ENCODE peak calls at places on chromosomes 2 and 18, in nine cellular contexts. Y, P, C, G, W, T, F, Q and J are unnamed samples. For H3K27me3, the result is how much of the 10 kb centered on the place peaks cover.

GRCh38 chr2:7919510-7919909 is 762.3 kb upstream of the ID2 start:
- ATAC-seq in Y (no peak), Q (no peak), T (peak), P (no peak), F (no peak), W (no peak), C (peak), G (no peak), J (no peak)

GRCh38 chr2:136253288-136254004 is 135.5 kb upstream of the CXCR4 start:
- ATAC-seq in F (peak), W (peak), Q (no peak), G (no peak), P (peak), T (no peak), Y (peak), C (no peak), J (peak)

GRCh38 chr2:366706-367105 is 78.8 kb upstream of the ALKAL2 start:
- ATAC-seq in Q (no peak), T (no peak), G (no peak), F (no peak), P (no peak), W (no peak), Y (no peak), C (no peak), J (no peak)

GRCh38 chr2:230589497-230590015 is 123.1 kb upstream of the CAB39 start:
- ATAC-seq in Q (no peak), C (no peak), T (no peak), Y (peak), W (no peak), G (no peak), P (peak), F (no peak), J (no peak)

GRCh38 chr18:35171315-35171987 is 69.4 kb upstream of the ZNF397 start:
- ATAC-seq in P (no peak), W (peak), T (peak), Q (no peak), F (no peak), Y (peak), G (peak), C (no peak), J (no peak)

GRCh38 chr18:5214583-5215351 is 17.7 kb upstream of the AKAIN1 start:
- ATAC-seq in Q (no peak), W (no peak), F (no peak), Y (no peak), T (no peak), C (no peak), P (no peak), G (no peak), J (no peak)

GRCh38 chr18:12579775-12580174 is 78.1 kb downstream of the SPIRE1 start:
- ATAC-seq in W (no peak), G (no peak), Y (no peak), Q (no peak), P (no peak), F (no peak), T (no peak), C (no peak), J (no peak)

GRCh38 chr2:64213607-64214275 is 69.5 kb upstream of the PELI1 start:
- ATAC-seq in W (peak), G (no peak), F (peak), Q (no peak), T (peak), P (peak), C (no peak), Y (no peak), J (no peak)

GRCh38 chr2:12929806-12930205 is 213.1 kb downstream of the TRIB2 start:
- ATAC-seq in Y (no peak), F (no peak), T (no peak), Q (no peak), G (no peak), W (no peak), P (no peak), C (no peak), J (no peak)

GRCh38 chr18:45503988-45504387 is 111.3 kb upstream of the SLC14A2 start:
- ATAC-seq in F (peak), G (no peak), C (no peak), W (no peak), T (no peak), P (no peak), Q (peak), Y (no peak), J (peak)

GRCh38 chr18:57915848-57916596 is 112.9 kb upstream of the ATP8B1 start:
- ATAC-seq in Q (no peak), P (no peak), T (peak), W (peak), F (no peak), G (peak), C (no peak), Y (no peak), J (no peak)

GRCh38 chr2:8239402-8240127 is 442.3 kb upstream of the ID2 start:
- ATAC-seq in Q (no peak), P (peak), T (no peak), F (no peak), W (no peak), Y (no peak), C (no peak), G (no peak), J (no peak)

GRCh38 chr2:38722271-38723115 is 28.7 kb downstream of the SRSF7 start:
- ATAC-seq in Y (no peak), Q (peak), G (no peak), P (peak), F (peak), C (peak), W (peak), T (peak), J (no peak)

GRCh38 chr2:2647156-2647555 is 316.1 kb upstream of the MYT1L start:
- ATAC-seq in C (no peak), G (no peak), P (no peak), Y (no peak), W (no peak), Q (no peak), F (no peak), T (no peak), J (no peak)

GRCh38 chr2:23669413-23670244 is 257.3 kb downstream of the ATAD2B start:
- ATAC-seq in C (no peak), Q (peak), W (no peak), T (no peak), Y (peak), F (peak), P (no peak), G (peak), J (peak)

GRCh38 chr2:64108842-64109241 is 35.4 kb downstream of the PELI1 start:
- ATAC-seq in W (peak), F (no peak), Y (no peak), P (peak), C (no peak), G (no peak), T (no peak), Q (no peak), J (no peak)

GRCh38 chr18:62486290-62486964 is 36.4 kb upstream of the ZCCHC2 start:
- ATAC-seq in P (peak), Y (no peak), G (peak), T (peak), F (no peak), Q (no peak), W (peak), C (peak), J (no peak)

GRCh38 chr2:60275958-60276357 is 277.5 kb downstream of the BCL11A start:
- ATAC-seq in F (no peak), T (no peak), C (peak), Q (no peak), Y (no peak), G (no peak), P (no peak), W (no peak), J (no peak)

GRCh38 chr2:38125830-38126229 is 49.9 kb upstream of the CYP1B1 start:
- ATAC-seq in P (no peak), T (no peak), F (no peak), G (no peak), Y (no peak), W (no peak), C (no peak), Q (no peak), J (no peak)

GRCh38 chr18:36378194-36378593 is 80.7 kb downstream of the FHOD3 start:
- ATAC-seq in W (no peak), T (no peak), Q (no peak), F (no peak), P (no peak), Y (no peak), C (no peak), G (no peak), J (no peak)

GRCh38 chr2:8118940-8119781 is 562.7 kb upstream of the ID2 start:
- ATAC-seq in F (no peak), G (peak), P (no peak), C (no peak), Q (no peak), T (no peak), W (peak), Y (no peak), J (no peak)

GRCh38 chr2:170928824-170929685 is at the start of gene GORASP2:
- ATAC-seq in Q (peak), C (peak), P (peak), Y (peak), G (peak), F (peak), T (peak), W (peak), J (peak)

GRCh38 chr2:202064206-202064880 is 8.7 kb upstream of the KIAA2012 start:
- ATAC-seq in Q (no peak), G (no peak), F (peak), P (no peak), Y (peak), W (no peak), T (no peak), C (peak), J (peak)

DNA sequence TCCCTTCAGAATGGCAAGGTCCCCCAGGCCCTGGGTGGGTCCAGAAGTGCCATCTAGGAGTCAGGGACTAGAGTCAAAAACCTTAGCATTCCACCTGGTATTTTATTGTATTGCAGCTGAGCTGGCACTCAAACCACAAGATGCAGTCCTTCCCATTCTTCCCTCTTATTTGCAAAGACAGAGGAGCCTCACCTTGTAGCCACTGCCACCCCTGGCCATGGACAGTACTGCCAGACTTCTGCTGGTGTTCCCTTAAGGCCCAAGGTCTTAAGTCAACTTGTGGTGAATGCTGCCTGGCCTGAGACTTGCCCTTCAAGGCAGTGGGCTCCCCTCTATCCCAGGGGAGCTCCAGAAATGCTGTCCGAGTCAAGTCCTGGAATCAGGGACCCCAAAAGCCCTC is 6.9 kb downstream of the UGT1A10 start:
- ATAC-seq in T (no peak), P (no peak), W (peak), C (peak), Q (no peak), G (no peak), Y (no peak), F (no peak), J (no peak)
- TF ChIP-seq CTCF in T (no peak), P (peak), W (no peak), C (peak), Q (no peak), G (no peak), Y (no peak), F (no peak), J (no peak)

GRCh38 chr2:69741281-69742169 is at the start of gene ANXA4:
- ATAC-seq in Q (peak), T (peak), C (peak), Y (peak), G (peak), W (peak), F (peak), P (peak), J (peak)
- TF ChIP-seq POLR2A in Q (peak), T (peak), C (peak), Y (peak), G (peak), W (peak), F (peak), P (peak), J (peak)

GRCh38 chr2:103009861-103010260 is 248.0 kb downstream of the TMEM182 start:
- ATAC-seq in C (no peak), Y (no peak), P (no peak), Q (no peak), F (no peak), W (no peak), T (no peak), G (no peak), J (no peak)

GRCh38 chr2:103003750-103004250 is 242.0 kb downstream of the TMEM182 start:
- ATAC-seq in F (no peak), W (no peak), P (no peak), Q (peak), C (no peak), T (no peak), Y (no peak), G (no peak), J (no peak)

GRCh38 chr2:103005386-103005785 is 243.6 kb downstream of the TMEM182 start:
- ATAC-seq in T (no peak), W (no peak), G (no peak), P (no peak), Y (no peak), Q (no peak), C (no peak), F (no peak), J (no peak)

GRCh38 chr2:103004426-103004942 is 242.7 kb downstream of the TMEM182 start:
- ATAC-seq in P (no peak), F (no peak), T (no peak), C (no peak), Y (no peak), W (no peak), Q (peak), G (no peak), J (no peak)

GRCh38 chr2:103008586-103008985 is 246.8 kb downstream of the TMEM182 start:
- ATAC-seq in F (no peak), Y (no peak), P (no peak), Q (no peak), C (peak), G (no peak), W (no peak), T (no peak), J (no peak)
- H3K27me3 ChIP-seq in F (under half), Y (under half), P (under half), Q (under half), C (under half), G (under half), W (under half), T (under half), J (under half)

DNA sequence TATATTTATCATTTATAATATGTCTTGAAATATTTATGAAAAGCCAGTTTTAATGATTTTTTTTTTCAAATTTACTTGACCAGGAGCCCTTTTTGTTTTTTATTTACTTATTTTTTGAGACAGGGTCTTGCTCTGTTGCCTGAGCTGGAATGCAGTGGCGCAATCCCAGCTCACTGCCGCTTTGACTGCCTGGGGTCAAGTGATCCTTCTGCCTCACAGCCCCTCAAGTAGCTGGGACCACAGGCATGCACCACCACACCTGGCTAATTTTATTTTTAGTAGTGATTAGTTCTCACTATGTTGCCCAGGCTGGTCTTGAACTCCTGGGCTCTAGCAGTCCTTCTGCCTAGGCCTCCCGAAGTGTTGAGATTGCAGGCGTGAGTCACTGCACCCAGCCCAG is 5.7 kb downstream of the EPB41L5 start:
- ATAC-seq in G (no peak), Y (no peak), C (no peak), F (no peak), Q (no peak), P (no peak), T (no peak), W (no peak), J (no peak)
- TF ChIP-seq CTCF in G (no peak), Y (no peak), C (no peak), F (no peak), Q (no peak), P (no peak), T (no peak), W (no peak), J (no peak)

GRCh38 chr2:218398437-218399390 is 954 bp upstream of the CTDSP1 start:
- ATAC-seq in Y (peak), C (peak), F (peak), G (peak), W (peak), Q (peak), T (peak), P (peak), J (peak)
- TF ChIP-seq POLR2A in Y (peak), C (no peak), F (no peak), G (no peak), W (no peak), Q (peak), T (peak), P (peak), J (no peak)

DNA sequence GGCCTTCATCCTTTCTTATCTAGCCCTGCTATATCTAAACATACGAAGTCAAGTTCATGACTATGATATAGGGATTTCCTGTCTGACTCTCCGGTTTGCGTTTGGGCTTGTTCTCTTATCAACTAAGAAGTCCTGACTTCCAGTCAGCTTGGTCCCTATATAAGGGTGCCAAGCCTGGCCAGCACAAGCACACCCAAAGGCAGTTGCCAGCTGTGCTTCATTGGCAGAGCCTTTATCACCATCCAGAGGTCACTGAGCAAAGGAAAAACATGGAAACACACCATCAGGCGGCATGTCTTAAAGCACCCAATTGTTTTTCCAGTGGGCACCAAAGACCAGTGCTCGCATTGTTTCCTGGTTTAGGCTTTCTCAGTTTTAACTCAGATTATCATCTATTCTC is 72.7 kb downstream of the FEZ2 start:
- ATAC-seq in W (no peak), Y (no peak), F (peak), T (no peak), C (no peak), G (no peak), Q (no peak), P (no peak), J (no peak)
- H3K27me3 ChIP-seq in W (under half), Y (under half), F (under half), T (under half), C (under half), G (under half), Q (under half), P (under half), J (under half)

DNA sequence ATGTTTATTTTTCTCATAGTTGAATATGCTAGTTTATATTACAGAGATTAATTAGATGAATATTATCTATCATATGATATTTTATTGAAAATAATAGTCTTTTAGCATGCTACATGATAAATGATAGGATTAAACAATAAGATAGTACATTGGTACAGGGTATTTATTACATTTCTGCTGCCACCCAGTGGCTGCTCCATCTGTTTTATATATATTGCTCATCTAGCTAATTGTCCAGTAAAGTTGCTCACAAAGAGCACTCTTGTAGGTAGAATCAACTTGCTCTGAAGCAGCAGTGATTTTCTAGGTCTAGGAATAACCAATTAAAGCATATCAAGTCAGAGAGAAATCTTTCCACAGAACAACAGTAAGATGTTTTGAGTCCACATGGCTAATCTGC is 183.3 kb downstream of the ASXL3 start:
- ATAC-seq in Y (no peak), F (no peak), G (no peak), Q (no peak), P (peak), W (peak), T (no peak), C (no peak), J (no peak)
- TF ChIP-seq CTCF in Y (no peak), F (no peak), G (peak), Q (no peak), P (peak), W (peak), T (no peak), C (no peak), J (peak)